ENCODE peak calls at places on chromosome 2, in five cellular contexts. S is PC-3, R is mesenchymal stem cell, E is GM23248, A is HCT116. I is an unnamed sample.

GRCh38 chr2:225040862-225041209 is 1.4 kb downstream of the DOCK10 start:
- DNase-seq in S (peak; percentile 13), A (no peak), E (peak; percentile 61), R (no peak), I (no peak)

GRCh38 chr2:231532189-231533035 is 2.2 kb upstream of the NMUR1 start:
- DNase-seq in S (no peak), E (no peak), A (no peak), R (no peak), I (peak; percentile 67)

GRCh38 chr2:17813742-17814458 is 2.4 kb upstream of the MSGN1 start:
- DNase-seq in R (peak; percentile 83), A (no peak), S (no peak), E (peak; percentile 81), I (no peak)

GRCh38 chr2:101986804-101987740 is 4.7 kb upstream of the IL1R2 start:
- DNase-seq in E (no peak), R (no peak), S (no peak), A (no peak), I (no peak)

GRCh38 chr2:124804014-124804940 is 779.2 kb downstream of the CNTNAP5 start:
- DNase-seq in R (peak; percentile 63), E (peak; percentile 43), S (peak; percentile 46), A (peak; percentile 3), I (peak; percentile 86)

GRCh38 chr2:170972508-170973224 is 43.6 kb downstream of the GORASP2 start:
- DNase-seq in R (no peak), A (no peak), S (peak; percentile 18), E (no peak), I (no peak)

GRCh38 chr2:60961457-60961856 is 56.1 kb upstream of the PEX13 start:
- DNase-seq in S (peak; percentile 93), E (peak; percentile 89), R (peak; percentile 17), A (no peak), I (no peak)

GRCh38 chr2:56185582-56186046 is 1.8 kb downstream of the CCDC85A start:
- DNase-seq in A (no peak), E (peak; percentile 64), R (peak; percentile 61), S (peak; percentile 56), I (peak; percentile 70)

GRCh38 chr2:136997550-136997949 is 232.2 kb downstream of the THSD7B start:
- DNase-seq in S (peak; percentile 9), E (no peak), A (no peak), R (no peak), I (no peak)

GRCh38 chr2:201440182-201440581 is 11.1 kb downstream of the TRAK2 start:
- DNase-seq in E (no peak), R (no peak), A (peak; percentile 52), S (peak; percentile 74), I (peak; percentile 84)

GRCh38 chr2:218999021-218999880 is 6.0 kb upstream of the CRYBA2 start:
- DNase-seq in E (no peak), R (no peak), S (no peak), A (no peak), I (peak; percentile 97)

GRCh38 chr2:3478846-3479385 is 40.4 kb downstream of the ADI1 start:
- DNase-seq in E (no peak), R (no peak), S (no peak), A (no peak), I (no peak)

GRCh38 chr2:234187646-234188174 is 137.2 kb downstream of the SPP2 start:
- DNase-seq in R (no peak), E (no peak), A (no peak), S (no peak), I (no peak)
- H3K4me2 ChIP-seq in R (no peak overlapping the region), E (no peak overlapping the region), A (no peak overlapping the region), S (no peak overlapping the region), I (no peak overlapping the region)

GRCh38 chr2:233328922-233329321 is 21.3 kb downstream of the SAG start:
- DNase-seq in R (no peak), S (no peak), A (no peak), E (no peak), I (no peak)

GRCh38 chr2:233329489-233330135 is 22.0 kb downstream of the SAG start:
- DNase-seq in S (no peak), A (no peak), R (peak; percentile 27), E (peak; percentile 9), I (peak; percentile 73)

GRCh38 chr2:233332125-233332524 is 22.2 kb upstream of the DGKD start:
- DNase-seq in R (no peak), A (no peak), E (no peak), S (no peak), I (no peak)

GRCh38 chr2:233334915-233335314 is 19.4 kb upstream of the DGKD start:
- DNase-seq in A (no peak), E (no peak), R (no peak), S (no peak), I (no peak)

GRCh38 chr2:233331536-233331935 is 22.8 kb upstream of the DGKD start:
- DNase-seq in R (no peak), S (no peak), A (no peak), E (no peak), I (no peak)
- H3K4me2 ChIP-seq in R (no peak overlapping the region), S (no peak overlapping the region), A (no peak overlapping the region), E (no peak overlapping the region), I (no peak overlapping the region)

GRCh38 chr2:198917926-198918325 is 539.8 kb downstream of the SATB2 start:
- DNase-seq in S (no peak), A (no peak), E (no peak), R (no peak), I (no peak)
- H3K4me2 ChIP-seq in S (no peak overlapping the region), A (no peak overlapping the region), E (no peak overlapping the region), R (no peak overlapping the region), I (no peak overlapping the region)

GRCh38 chr2:174383796-174384195 is 11.7 kb upstream of the SCRN3 start:
- DNase-seq in R (no peak), A (no peak), E (no peak), S (no peak), I (no peak)
- H3K4me2 ChIP-seq in R (no peak overlapping the region), A (no peak overlapping the region), E (no peak overlapping the region), S (no peak overlapping the region), I (no peak overlapping the region)

GRCh38 chr2:98730053-98730850 is 680 bp downstream of the MGAT4A start:
- DNase-seq in A (no peak), R (no peak), S (peak; percentile 53), E (peak; percentile 23), I (peak; percentile 18)

GRCh38 chr2:98730851-98731708 is at the start of gene MGAT4A:
- DNase-seq in E (peak; percentile 54), A (no peak), S (peak; percentile 59), R (peak; percentile 32), I (peak; percentile 46)

GRCh38 chr2:98727758-98728718 is 2.9 kb downstream of the MGAT4A start:
- DNase-seq in A (no peak), E (no peak), S (no peak), R (no peak), I (no peak)

GRCh38 chr2:98731709-98732349 is 897 bp upstream of the MGAT4A start:
- DNase-seq in A (no peak), S (no peak), E (no peak), R (no peak), I (no peak)

GRCh38 chr2:98729652-98730051 is 1.3 kb downstream of the MGAT4A start:
- DNase-seq in S (peak; percentile 17), R (no peak), E (peak; percentile 5), A (no peak), I (no peak)
- H3K4me2 ChIP-seq in S (peak overlapping the region; percentile 96), R (no peak overlapping the region), E (no peak overlapping the region), A (peak overlapping the region; percentile 84), I (no peak overlapping the region)

I was measured in mesendoderm.